ENCODE peak calls at places on chromosome 20, in five cellular contexts. Y is NCI-H774; T is HEK293T; K is heart right ventricle; U is central memory CD4-positive, alpha-beta T cell. E is an unnamed sample.

GRCh38 chr20:25540273-25540672 is 45.1 kb downstream of the NINL start:
- DNase-seq in Y (no peak), T (no peak), K (no peak), U (no peak), E (no peak)

GRCh38 chr20:61853073-61854005 is 212.3 kb downstream of the TAF4 start:
- DNase-seq in Y (no peak), T (no peak), K (no peak), U (no peak), E (no peak)

GRCh38 chr20:47327711-47328110 is 28.8 kb downstream of the ZMYND8 start:
- DNase-seq in Y (no peak), T (no peak), K (no peak), U (no peak), E (no peak)

GRCh38 chr20:34364013-34364382 is 925 bp downstream of the ITCH start:
- DNase-seq in Y (no peak), T (no peak), K (no peak), U (no peak), E (no peak)

GRCh38 chr20:12673352-12673751 is 335.4 kb upstream of the SPTLC3 start:
- DNase-seq in Y (no peak), T (no peak), K (no peak), U (no peak), E (no peak)

GRCh38 chr20:9051508-9051907 is 17.4 kb upstream of the PLCB4 start:
- DNase-seq in Y (no peak), T (no peak), K (no peak), U (no peak), E (no peak)

GRCh38 chr20:45578151-45578660 is 878 bp downstream of the WFDC8 start:
- DNase-seq in Y (no peak), T (no peak), K (no peak), U (no peak), E (no peak)

GRCh38 chr20:49821850-49822249 is 9.2 kb downstream of the SLC9A8 start:
- DNase-seq in Y (no peak), T (no peak), K (no peak), U (no peak), E (no peak)

GRCh38 chr20:25227317-25227831 is 20.5 kb upstream of the PYGB start:
- DNase-seq in Y (no peak), T (no peak), K (no peak), U (no peak), E (no peak)

GRCh38 chr20:51511861-51512619 is 30.5 kb downstream of the NFATC2 start:
- DNase-seq in Y (no peak), T (no peak), K (no peak), U (no peak), E (no peak)

GRCh38 chr20:52959125-52959524 is 13.0 kb upstream of the TSHZ2 start:
- DNase-seq in Y (peak), T (peak), K (no peak), U (no peak), E (peak)

GRCh38 chr20:51953731-51954340 is 151.5 kb upstream of the SALL4 start:
- DNase-seq in Y (no peak), T (no peak), K (no peak), U (no peak), E (no peak)

GRCh38 chr20:61760321-61761112 is 305.2 kb downstream of the TAF4 start:
- DNase-seq in Y (no peak), T (no peak), K (no peak), U (no peak), E (no peak)

GRCh38 chr20:36584018-36584481 is 10.7 kb downstream of the TGIF2 start:
- DNase-seq in Y (no peak), T (no peak), K (no peak), U (no peak), E (no peak)

GRCh38 chr20:8265588-8265987 is 133.5 kb downstream of the PLCB1 start:
- DNase-seq in Y (no peak), T (no peak), K (no peak), U (no peak), E (no peak)

GRCh38 chr20:47809561-47809960 is 24.3 kb upstream of the SULF2 start:
- DNase-seq in Y (no peak), T (no peak), K (no peak), U (no peak), E (no peak)

GRCh38 chr20:45339799-45340198 is 8.4 kb downstream of the SDC4 start:
- DNase-seq in Y (no peak), T (no peak), K (no peak), U (no peak), E (no peak)

GRCh38 chr20:62910777-62911497 is 15.4 kb downstream of the DIDO1 start:
- DNase-seq in Y (no peak), T (no peak), K (no peak), U (no peak), E (no peak)

GRCh38 chr20:61719691-61720347 is 345.9 kb downstream of the TAF4 start:
- DNase-seq in Y (no peak), T (no peak), K (no peak), U (peak), E (no peak)

GRCh38 chr20:52779125-52779524 is 193.0 kb upstream of the TSHZ2 start:
- DNase-seq in Y (no peak), T (no peak), K (no peak), U (no peak), E (no peak)

GRCh38 chr20:41512624-41513023 is 105.6 kb downstream of the CHD6 start:
- DNase-seq in Y (no peak), T (no peak), K (no peak), U (no peak), E (no peak)

GRCh38 chr20:40697466-40697987 is 8.5 kb upstream of the MAFB start:
- DNase-seq in Y (no peak), T (no peak), K (no peak), U (no peak), E (no peak)

GRCh38 chr20:10671850-10672578 is 1.8 kb downstream of the JAG1 start:
- DNase-seq in Y (no peak), T (no peak), K (peak), U (no peak), E (no peak)

GRCh38 chr20:25389858-25390537 is 637 bp downstream of the ABHD12 start:
- DNase-seq in Y (peak), T (peak), K (peak), U (peak), E (peak)

GRCh38 chr20:17882834-17883591 is 85.6 kb downstream of the SNX5 start:
- DNase-seq in Y (no peak), T (no peak), K (no peak), U (no peak), E (no peak)

GRCh38 chr20:42836339-42836738 is 353.4 kb downstream of the PTPRT start:
- DNase-seq in Y (no peak), T (no peak), K (no peak), U (no peak), E (no peak)

GRCh38 chr20:60095456-60095855 is 137.2 kb downstream of the CDH26 start:
- DNase-seq in Y (no peak), T (no peak), K (no peak), U (no peak), E (no peak)

GRCh38 chr20:36506253-36506652 is 35.1 kb upstream of the MYL9 start:
- DNase-seq in Y (no peak), T (peak), K (no peak), U (no peak), E (no peak)

GRCh38 chr20:31630187-31630790 is 7.4 kb upstream of the COX4I2 start:
- DNase-seq in Y (no peak), T (no peak), K (no peak), U (no peak), E (no peak)

GRCh38 chr20:50338479-50339195 is 148.0 kb downstream of the CEBPB start:
- DNase-seq in Y (no peak), T (no peak), K (no peak), U (peak), E (no peak)

GRCh38 chr20:19907326-19908056 is 109.7 kb upstream of the NAA20 start:
- DNase-seq in Y (no peak), T (no peak), K (peak), U (no peak), E (no peak)

GRCh38 chr20:32465092-32465900 is 107.2 kb downstream of the ASXL1 start:
- DNase-seq in Y (no peak), T (no peak), K (peak), U (no peak), E (no peak)

GRCh38 chr20:57388953-57389694 is 2.1 kb upstream of the RBM38 start:
- DNase-seq in Y (peak), T (peak), K (peak), U (peak), E (peak)

E was measured in NCI-H748 treated with DMSO at 0.1 percent for 48 hours.